ENCODE peak calls at places on chromosome 5, in nine cellular contexts. C, I, W, P, R, T, Z, L and H are unnamed samples.

GRCh38 chr5:121596882-121597281 is 254.8 kb upstream of the FTMT start:
- DNase-seq in L (no peak), C (no peak), Z (no peak), P (no peak), R (no peak), W (no peak), T (no peak), I (no peak), H (no peak)

GRCh38 chr5:59450245-59450644 is 443.3 kb downstream of the PDE4D start:
- DNase-seq in R (no peak), T (no peak), W (no peak), P (peak), L (peak), I (no peak), Z (no peak), C (no peak), H (no peak)

GRCh38 chr5:121954086-121954485 is 7.7 kb upstream of the SRFBP1 start:
- DNase-seq in I (no peak), W (no peak), R (no peak), L (no peak), Z (no peak), C (no peak), T (peak), P (no peak), H (no peak)

GRCh38 chr5:14266171-14266570 is 123.0 kb downstream of the TRIO start:
- DNase-seq in T (no peak), C (no peak), L (peak), P (no peak), I (no peak), R (no peak), W (no peak), Z (no peak), H (no peak)

GRCh38 chr5:139814191-139814601 is 18.6 kb downstream of the PSD2 start:
- DNase-seq in Z (no peak), R (no peak), T (no peak), I (no peak), W (no peak), P (no peak), L (no peak), C (no peak), H (no peak)

GRCh38 chr5:67897431-67897830 is 318.1 kb upstream of the PIK3R1 start:
- DNase-seq in W (no peak), C (no peak), P (no peak), I (no peak), R (no peak), Z (no peak), T (no peak), L (no peak), H (peak)

GRCh38 chr5:15446552-15446951 is 53.4 kb upstream of the FBXL7 start:
- DNase-seq in W (no peak), C (peak), Z (no peak), L (no peak), R (no peak), P (no peak), I (peak), T (no peak), H (no peak)

GRCh38 chr5:142283304-142283703 is 41.5 kb downstream of the SPRY4 start:
- DNase-seq in I (no peak), W (no peak), T (no peak), Z (no peak), L (no peak), C (no peak), R (no peak), P (no peak), H (peak)

GRCh38 chr5:119919279-119919678 is 289.9 kb downstream of the FAM170A start:
- DNase-seq in Z (no peak), L (no peak), T (no peak), P (no peak), C (no peak), I (no peak), W (no peak), R (no peak), H (no peak)

GRCh38 chr5:77560677-77561263 is 68.7 kb upstream of the WDR41 start:
- DNase-seq in W (no peak), T (no peak), I (peak), C (peak), L (peak), P (peak), R (no peak), Z (no peak), H (peak)

GRCh38 chr5:123371575-123372179 is 51.5 kb downstream of the CEP120 start:
- DNase-seq in W (peak), R (peak), T (peak), Z (no peak), P (peak), L (peak), C (no peak), I (peak), H (peak)